ENCODE peak calls at places on chromosomes 6 and 20, in five cellular contexts. One of them, this sample, is unnamed.
A peak's percentile ranks its signal among the peaks of the same experiment; 100 is the strongest.

GRCh38 chr6:15507746-15508145 is 155.1 kb downstream of the DTNBP1 start:
- DNase-seq in H9: no peak
- DNase-seq in neuronal stem cell: no peak
- DNase-seq in IMR-90: no peak
- DNase-seq in mesenchymal stem cell: no peak
- DNase-seq in this sample: peak; percentile 53

GRCh38 chr20:17403496-17403895 is 127.7 kb downstream of the BFSP1 start:
- DNase-seq in H9: no peak
- DNase-seq in neuronal stem cell: no peak
- DNase-seq in IMR-90: no peak
- DNase-seq in mesenchymal stem cell: no peak
- DNase-seq in this sample: no peak

GRCh38 chr6:32689531-32690505 is 23.4 kb upstream of the HLA-DQB1 start:
- DNase-seq in H9: no peak
- DNase-seq in neuronal stem cell: no peak
- DNase-seq in IMR-90: no peak
- DNase-seq in mesenchymal stem cell: no peak
- DNase-seq in this sample: no peak

GRCh38 chr6:46655803-46656202 is 3.0 kb downstream of the SLC25A27 start:
- DNase-seq in H9: peak; percentile 81
- DNase-seq in neuronal stem cell: no peak
- DNase-seq in IMR-90: no peak
- DNase-seq in mesenchymal stem cell: peak; percentile 11
- DNase-seq in this sample: peak; percentile 46

GRCh38 chr20:51616060-51616459 is 73.5 kb upstream of the NFATC2 start:
- DNase-seq in H9: no peak
- DNase-seq in neuronal stem cell: no peak
- DNase-seq in IMR-90: no peak
- DNase-seq in mesenchymal stem cell: no peak
- DNase-seq in this sample: no peak

GRCh38 chr20:62822788-62823651 is 6.2 kb downstream of the COL9A3 start:
- DNase-seq in H9: peak; percentile 77
- DNase-seq in neuronal stem cell: no peak
- DNase-seq in IMR-90: peak; percentile 11
- DNase-seq in mesenchymal stem cell: no peak
- DNase-seq in this sample: peak; percentile 91

GRCh38 chr20:51417745-51418529 is 124.6 kb downstream of the NFATC2 start:
- DNase-seq in H9: no peak
- DNase-seq in neuronal stem cell: no peak
- DNase-seq in IMR-90: no peak
- DNase-seq in mesenchymal stem cell: no peak
- DNase-seq in this sample: no peak

GRCh38 chr20:11792229-11792953 is 125.3 kb upstream of the BTBD3 start:
- DNase-seq in H9: no peak
- DNase-seq in neuronal stem cell: no peak
- DNase-seq in IMR-90: no peak
- DNase-seq in mesenchymal stem cell: no peak
- DNase-seq in this sample: no peak

GRCh38 chr20:40438161-40438835 is 250.7 kb downstream of the MAFB start:
- DNase-seq in H9: no peak
- DNase-seq in neuronal stem cell: no peak
- DNase-seq in IMR-90: no peak
- DNase-seq in mesenchymal stem cell: no peak
- DNase-seq in this sample: no peak

GRCh38 chr20:5884465-5885335 is 65.6 kb downstream of the TRMT6 start:
- DNase-seq in H9: no peak
- DNase-seq in neuronal stem cell: no peak
- DNase-seq in IMR-90: no peak
- DNase-seq in mesenchymal stem cell: no peak
- DNase-seq in this sample: no peak

GRCh38 chr6:33279971-33280511 is 3.1 kb downstream of the B3GALT4 start:
- DNase-seq in H9: peak; percentile 89
- DNase-seq in neuronal stem cell: no peak
- DNase-seq in IMR-90: peak; percentile 64
- DNase-seq in mesenchymal stem cell: peak; percentile 85
- DNase-seq in this sample: peak; percentile 65

GRCh38 chr6:15464211-15464725 is 198.6 kb downstream of the DTNBP1 start:
- DNase-seq in H9: peak; percentile 57
- DNase-seq in neuronal stem cell: peak; percentile 23
- DNase-seq in IMR-90: no peak
- DNase-seq in mesenchymal stem cell: peak; percentile 23
- DNase-seq in this sample: no peak

GRCh38 chr6:119078449-119079287 is at the start of gene FAM184A:
- DNase-seq in H9: peak; percentile 72
- DNase-seq in neuronal stem cell: peak; percentile 65
- DNase-seq in IMR-90: peak; percentile 48
- DNase-seq in mesenchymal stem cell: peak; percentile 72
- DNase-seq in this sample: peak; percentile 68

GRCh38 chr6:163748036-163748435 is 333.5 kb downstream of the QKI start:
- DNase-seq in H9: no peak
- DNase-seq in neuronal stem cell: no peak
- DNase-seq in IMR-90: no peak
- DNase-seq in mesenchymal stem cell: no peak
- DNase-seq in this sample: no peak

GRCh38 chr6:33578588-33579011 is 1.5 kb downstream of the BAK1 start:
- DNase-seq in H9: no peak
- DNase-seq in neuronal stem cell: no peak
- DNase-seq in IMR-90: no peak
- DNase-seq in mesenchymal stem cell: no peak
- DNase-seq in this sample: no peak

GRCh38 chr6:44732243-44732642 is 344.7 kb downstream of the CDC5L start:
- DNase-seq in H9: no peak
- DNase-seq in neuronal stem cell: no peak
- DNase-seq in IMR-90: no peak
- DNase-seq in mesenchymal stem cell: no peak
- DNase-seq in this sample: no peak

GRCh38 chr6:44725070-44725469 is 337.6 kb downstream of the CDC5L start:
- DNase-seq in H9: no peak
- DNase-seq in neuronal stem cell: no peak
- DNase-seq in IMR-90: no peak
- DNase-seq in mesenchymal stem cell: peak; percentile 13
- DNase-seq in this sample: no peak

GRCh38 chr6:44730771-44731391 is 343.4 kb downstream of the CDC5L start:
- DNase-seq in H9: no peak
- DNase-seq in neuronal stem cell: no peak
- DNase-seq in IMR-90: peak; percentile 66
- DNase-seq in mesenchymal stem cell: peak; percentile 70
- DNase-seq in this sample: no peak

GRCh38 chr6:44731485-44732095 is 344.1 kb downstream of the CDC5L start:
- DNase-seq in H9: peak; percentile 5
- DNase-seq in neuronal stem cell: no peak
- DNase-seq in IMR-90: no peak
- DNase-seq in mesenchymal stem cell: peak; percentile 7
- DNase-seq in this sample: no peak

DNA sequence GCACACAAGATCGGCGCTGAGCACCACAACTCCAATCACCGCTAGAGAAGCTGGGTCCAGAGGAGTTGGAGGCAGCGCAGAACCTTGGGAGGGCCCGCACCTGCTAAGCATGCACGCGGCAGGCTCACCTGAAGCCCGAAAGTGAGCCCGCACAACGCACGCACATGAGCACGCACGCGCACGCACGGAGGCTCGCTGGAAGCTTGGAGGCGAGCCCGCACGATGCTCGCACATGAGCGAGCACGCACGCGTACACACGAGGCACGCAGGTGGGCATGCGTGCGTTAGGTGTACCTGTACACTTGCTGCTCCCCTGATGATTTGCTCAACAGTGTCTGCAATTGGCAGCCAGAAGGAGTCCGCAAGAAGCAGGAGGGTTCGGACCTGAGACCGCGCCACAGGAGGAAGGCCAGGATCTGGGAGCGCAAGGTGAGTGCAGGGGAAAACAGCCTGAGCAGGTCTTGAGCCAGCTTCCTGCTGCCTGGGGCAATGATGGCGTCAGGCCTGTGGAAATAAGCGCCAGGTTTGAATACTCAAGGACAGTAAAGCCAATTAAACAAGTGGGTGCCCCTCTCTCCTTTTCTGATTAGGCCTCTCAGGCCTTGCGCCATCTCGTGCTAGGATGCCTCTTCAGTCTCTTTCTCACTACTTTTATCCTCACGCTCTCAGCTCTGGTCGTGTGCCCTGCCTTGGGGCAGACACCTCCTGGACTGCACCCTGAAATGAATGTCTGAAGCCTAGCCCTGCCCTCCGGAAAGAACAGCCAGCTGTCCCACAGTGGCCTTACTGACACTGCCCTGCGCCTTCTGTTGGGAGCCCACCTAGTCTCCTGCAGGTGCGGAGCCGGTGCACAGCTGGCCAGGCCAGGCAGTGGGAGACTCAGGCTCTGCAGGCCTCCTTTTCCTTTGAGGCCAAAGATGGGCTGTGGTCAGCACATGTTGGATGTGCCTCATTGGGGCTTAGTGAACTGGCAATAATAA is 340.4 kb downstream of the CDC5L start:
- DNase-seq in H9: no peak
- DNase-seq in neuronal stem cell: no peak
- DNase-seq in IMR-90: no peak
- DNase-seq in mesenchymal stem cell: no peak
- DNase-seq in this sample: peak; percentile 53
- H2AFZ ChIP-seq in H9: no peak overlapping the region
- H2AFZ ChIP-seq in neuronal stem cell: peak overlapping the region; percentile 14
- H2AFZ ChIP-seq in IMR-90: peak overlapping the region; percentile 37
- H2AFZ ChIP-seq in mesenchymal stem cell: no peak overlapping the region
- H2AFZ ChIP-seq in this sample: no peak overlapping the region

DNA sequence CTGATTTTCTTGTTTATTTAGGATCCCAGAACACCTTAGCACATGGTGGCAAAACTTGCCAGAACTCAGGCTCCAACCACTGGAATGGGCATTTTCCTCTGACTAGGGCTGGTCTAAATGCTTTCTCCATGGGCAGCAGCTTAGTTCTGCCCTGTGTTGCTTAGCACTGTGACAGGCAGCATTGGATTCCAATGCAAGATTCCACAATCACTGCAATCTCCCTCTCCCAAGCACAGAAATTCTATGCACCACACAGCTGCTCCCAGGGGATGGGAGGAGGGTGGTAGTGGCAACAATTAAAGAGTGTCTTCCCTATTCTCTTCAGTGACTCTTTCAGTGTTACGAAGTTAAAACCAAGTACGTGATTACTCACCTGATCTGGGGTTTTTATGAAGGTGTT is 733.1 kb downstream of the HACE1 start:
- DNase-seq in H9: peak; percentile 26
- DNase-seq in neuronal stem cell: no peak
- DNase-seq in IMR-90: no peak
- DNase-seq in mesenchymal stem cell: no peak
- DNase-seq in this sample: no peak
- H2BK5ac ChIP-seq in H9: no peak overlapping the region
- H2BK5ac ChIP-seq in neuronal stem cell: no peak overlapping the region
- H2BK5ac ChIP-seq in IMR-90: no peak overlapping the region
- H2BK5ac ChIP-seq in mesenchymal stem cell: no peak overlapping the region
- H2BK5ac ChIP-seq in this sample: no peak overlapping the region

GRCh38 chr6:159229526-159229925 is 60.3 kb downstream of the FNDC1 start:
- DNase-seq in H9: no peak
- DNase-seq in neuronal stem cell: no peak
- DNase-seq in IMR-90: no peak
- DNase-seq in mesenchymal stem cell: no peak
- DNase-seq in this sample: no peak

GRCh38 chr6:159232106-159232645 is 63.0 kb downstream of the FNDC1 start:
- DNase-seq in H9: no peak
- DNase-seq in neuronal stem cell: no peak
- DNase-seq in IMR-90: no peak
- DNase-seq in mesenchymal stem cell: no peak
- DNase-seq in this sample: no peak

GRCh38 chr6:159233365-159234101 is 64.3 kb downstream of the FNDC1 start:
- DNase-seq in H9: peak; percentile 62
- DNase-seq in neuronal stem cell: no peak
- DNase-seq in IMR-90: no peak
- DNase-seq in mesenchymal stem cell: no peak
- DNase-seq in this sample: no peak

GRCh38 chr6:159232751-159233150 is 63.6 kb downstream of the FNDC1 start:
- DNase-seq in H9: no peak
- DNase-seq in neuronal stem cell: no peak
- DNase-seq in IMR-90: no peak
- DNase-seq in mesenchymal stem cell: no peak
- DNase-seq in this sample: no peak

DNA sequence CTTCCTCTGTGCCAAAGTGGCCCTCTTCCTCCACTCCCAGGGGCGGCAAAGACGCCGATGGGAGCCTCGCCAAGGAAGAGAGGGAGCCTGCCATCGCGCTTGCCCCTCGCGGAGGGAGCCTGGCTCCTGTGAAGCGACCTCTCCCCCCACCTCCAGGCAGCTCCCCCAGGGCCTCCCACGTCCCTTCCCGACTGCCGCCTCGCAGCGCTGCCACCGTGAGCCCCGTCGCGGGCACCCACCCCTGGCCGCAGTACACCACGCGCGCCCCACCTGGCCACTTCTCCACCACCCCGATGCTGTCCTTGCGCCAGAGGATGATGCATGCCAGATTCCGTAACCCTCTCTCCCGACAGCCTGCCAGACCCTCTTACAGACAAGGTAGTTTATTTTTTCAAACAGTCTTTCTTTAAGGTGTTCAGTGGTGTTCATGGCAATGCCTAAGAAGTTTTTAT is 64.9 kb downstream of the FNDC1 start:
- DNase-seq in H9: no peak
- DNase-seq in neuronal stem cell: no peak
- DNase-seq in IMR-90: no peak
- DNase-seq in mesenchymal stem cell: no peak
- DNase-seq in this sample: no peak
- H4K8ac ChIP-seq in H9: no peak overlapping the region
- H4K8ac ChIP-seq in neuronal stem cell: no peak overlapping the region
- H4K8ac ChIP-seq in IMR-90: no peak overlapping the region
- H4K8ac ChIP-seq in mesenchymal stem cell: no peak overlapping the region
- H4K8ac ChIP-seq in this sample: no peak overlapping the region

GRCh38 chr6:106027316-106027715 is 58.8 kb upstream of the PRDM1 start:
- DNase-seq in H9: no peak
- DNase-seq in neuronal stem cell: no peak
- DNase-seq in IMR-90: no peak
- DNase-seq in mesenchymal stem cell: no peak
- DNase-seq in this sample: no peak
- H2AFZ ChIP-seq in H9: no peak overlapping the region
- H2AFZ ChIP-seq in neuronal stem cell: no peak overlapping the region
- H2AFZ ChIP-seq in IMR-90: no peak overlapping the region
- H2AFZ ChIP-seq in mesenchymal stem cell: no peak overlapping the region
- H2AFZ ChIP-seq in this sample: no peak overlapping the region

DNA sequence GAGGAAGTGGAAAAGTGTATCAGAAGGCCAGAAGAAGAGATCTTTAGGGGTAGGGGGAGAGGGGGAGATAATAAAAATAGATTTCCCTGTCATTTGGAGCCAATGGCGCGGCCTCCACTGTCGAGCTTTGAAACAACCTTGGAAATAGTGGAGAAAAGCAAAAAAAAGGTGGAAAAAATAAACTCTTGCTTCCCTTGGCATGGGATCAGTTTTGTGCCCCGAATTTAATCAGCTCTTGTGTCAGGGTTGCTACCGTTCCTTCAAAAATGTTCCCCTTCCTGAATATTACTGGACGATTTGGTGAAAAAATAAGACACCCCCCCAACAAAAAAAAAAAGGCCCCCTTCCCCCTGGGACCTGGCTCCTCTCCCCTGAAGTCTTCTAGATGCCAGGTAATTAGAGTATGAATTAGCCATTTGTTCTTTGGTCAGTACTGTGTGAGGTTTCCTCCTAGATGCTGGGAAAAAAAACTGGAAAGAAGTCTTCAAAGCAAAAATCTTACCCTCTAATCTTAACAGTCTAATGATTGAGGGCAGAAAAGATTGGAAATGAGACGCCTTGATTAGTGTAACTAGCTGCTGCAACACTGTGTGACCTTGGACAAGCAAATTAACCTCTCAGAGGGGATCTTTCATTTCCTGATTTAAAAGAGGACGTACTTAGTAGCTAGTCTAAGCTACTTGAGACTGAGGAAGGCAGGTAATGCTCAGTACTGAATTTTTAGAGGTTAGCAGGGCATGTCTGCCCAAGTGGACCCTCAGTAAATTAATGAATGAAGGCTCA is 872 bp upstream of the RBM39 start:
- DNase-seq in H9: no peak
- DNase-seq in neuronal stem cell: no peak
- DNase-seq in IMR-90: no peak
- DNase-seq in mesenchymal stem cell: peak; percentile 51
- DNase-seq in this sample: no peak
- H2BK5ac ChIP-seq in H9: peak overlapping the region; percentile 23
- H2BK5ac ChIP-seq in neuronal stem cell: no peak overlapping the region
- H2BK5ac ChIP-seq in IMR-90: peak overlapping the region; percentile 94
- H2BK5ac ChIP-seq in mesenchymal stem cell: peak overlapping the region; percentile 90
- H2BK5ac ChIP-seq in this sample: peak overlapping the region; percentile 22